ENCODE peak calls at places on chromosomes 7 and 10, in five cellular contexts. D, G, N, I and J are unnamed samples.

GRCh38 chr10:114632869-114633715 is 25.0 kb downstream of the ABLIM1 start:
- ATAC-seq in D (peak), G (no peak), N (peak), I (no peak), J (peak)

GRCh38 chr10:27564880-27565279 is 60.8 kb downstream of the RAB18 start:
- ATAC-seq in D (no peak), G (no peak), N (no peak), I (no peak), J (no peak)

GRCh38 chr10:112435013-112435619 is 11.6 kb downstream of the ZDHHC6 start:
- ATAC-seq in D (peak), G (no peak), N (peak), I (no peak), J (no peak)

GRCh38 chr10:19816420-19817250 is at the start of gene PLXDC2:
- ATAC-seq in D (peak), G (peak), N (no peak), I (peak), J (peak)

GRCh38 chr10:4567637-4568036 is 258.4 kb upstream of the AKR1E2 start:
- ATAC-seq in D (no peak), G (no peak), N (no peak), I (no peak), J (no peak)

GRCh38 chr10:110373059-110373458 is 68.3 kb upstream of the SMNDC1 start:
- ATAC-seq in D (no peak), G (no peak), N (peak), I (no peak), J (no peak)

GRCh38 chr7:68176974-68177373 is 1180.3 kb downstream of the TYW1 start:
- ATAC-seq in D (peak), G (peak), N (no peak), I (no peak), J (no peak)

GRCh38 chr10:29618341-29619171 is 16.2 kb downstream of the SVIL start:
- ATAC-seq in D (peak), G (no peak), N (peak), I (peak), J (peak)

GRCh38 chr7:106485031-106485551 is 175.9 kb downstream of the CCDC71L start:
- ATAC-seq in D (peak), G (peak), N (peak), I (no peak), J (no peak)

GRCh38 chr7:155188821-155189599 is 108.7 kb upstream of the INSIG1 start:
- ATAC-seq in D (no peak), G (no peak), N (no peak), I (no peak), J (no peak)

GRCh38 chr10:52027055-52027454 is 287.0 kb upstream of the DKK1 start:
- ATAC-seq in D (no peak), G (no peak), N (no peak), I (no peak), J (no peak)

GRCh38 chr10:91779011-91779605 is 19.1 kb upstream of the TNKS2 start:
- ATAC-seq in D (no peak), G (no peak), N (no peak), I (no peak), J (no peak)

GRCh38 chr7:54037873-54038272 is 504.3 kb upstream of the VSTM2A start:
- ATAC-seq in D (no peak), G (no peak), N (no peak), I (no peak), J (no peak)

GRCh38 chr7:44059219-44060090 is 5.9 kb downstream of the PGAM2 start:
- ATAC-seq in D (peak), G (no peak), N (no peak), I (no peak), J (no peak)

GRCh38 chr10:62063795-62064472 is 162.4 kb downstream of the ARID5B start:
- ATAC-seq in D (no peak), G (peak), N (no peak), I (no peak), J (peak)

GRCh38 chr7:101303102-101303701 is 18.4 kb downstream of the IFT22 start:
- ATAC-seq in D (no peak), G (no peak), N (no peak), I (peak), J (no peak)

GRCh38 chr10:804191-804781 is 114.8 kb upstream of the DIP2C start:
- ATAC-seq in D (no peak), G (no peak), N (no peak), I (peak), J (no peak)

GRCh38 chr10:5788969-5789368 is 24.3 kb downstream of the GDI2 start:
- ATAC-seq in D (no peak), G (no peak), N (no peak), I (no peak), J (no peak)

GRCh38 chr7:45105588-45106188 is 5.8 kb downstream of the TBRG4 start:
- ATAC-seq in D (no peak), G (no peak), N (no peak), I (no peak), J (no peak)

GRCh38 chr7:117808910-117809705 is 64.1 kb downstream of the CTTNBP2 start:
- ATAC-seq in D (peak), G (no peak), N (no peak), I (no peak), J (no peak)

GRCh38 chr7:50284296-50284695 is 20.2 kb upstream of the IKZF1 start:
- ATAC-seq in D (peak), G (peak), N (no peak), I (no peak), J (no peak)

GRCh38 chr10:133336131-133337078 is at the start of gene CALY:
- ATAC-seq in D (peak), G (peak), N (no peak), I (peak), J (peak)

GRCh38 chr10:133334495-133335237 is 2.0 kb downstream of the CALY start:
- ATAC-seq in D (peak), G (peak), N (no peak), I (peak), J (peak)

GRCh38 chr10:133335238-133336122 is 1.2 kb downstream of the CALY start:
- ATAC-seq in D (peak), G (peak), N (no peak), I (peak), J (no peak)

GRCh38 chr10:133338080-133339071 is 1.7 kb upstream of the CALY start:
- ATAC-seq in D (no peak), G (no peak), N (no peak), I (no peak), J (no peak)

GRCh38 chr10:133337079-133337725 is 506 bp upstream of the CALY start:
- ATAC-seq in D (no peak), G (no peak), N (no peak), I (no peak), J (no peak)
- TF ChIP-seq POLR2AphosphoS5 in D (no peak), G (no peak), N (no peak), I (no peak), J (no peak)

GRCh38 chr10:79349766-79350406 is 2.6 kb downstream of the PPIF start:
- ATAC-seq in D (no peak), G (no peak), N (no peak), I (no peak), J (no peak)
- TF ChIP-seq POLR2AphosphoS5 in D (no peak), G (no peak), N (no peak), I (no peak), J (no peak)

GRCh38 chr10:72086466-72087391 is 1.6 kb downstream of the SPOCK2 start:
- ATAC-seq in D (no peak), G (peak), N (no peak), I (peak), J (no peak)
- TF ChIP-seq POLR2AphosphoS5 in D (no peak), G (no peak), N (no peak), I (no peak), J (no peak)

GRCh38 chr10:71512794-71513379 is 116.2 kb downstream of the CDH23 start:
- ATAC-seq in D (no peak), G (no peak), N (peak), I (no peak), J (no peak)
- TF ChIP-seq POLR2AphosphoS5 in D (no peak), G (no peak), N (no peak), I (no peak), J (no peak)

GRCh38 chr7:4791101-4791737 is 15.8 kb downstream of the AP5Z1 start:
- ATAC-seq in D (no peak), G (no peak), N (no peak), I (no peak), J (no peak)

GRCh38 chr7:4794591-4795350 is 19.3 kb downstream of the AP5Z1 start:
- ATAC-seq in D (no peak), G (no peak), N (no peak), I (no peak), J (no peak)

GRCh38 chr7:4790516-4790991 is 15.1 kb downstream of the AP5Z1 start:
- ATAC-seq in D (no peak), G (no peak), N (no peak), I (no peak), J (no peak)

GRCh38 chr7:4791738-4792536 is 16.5 kb downstream of the AP5Z1 start:
- ATAC-seq in D (peak), G (peak), N (peak), I (peak), J (peak)

GRCh38 chr7:4792537-4793126 is 17.2 kb downstream of the AP5Z1 start:
- ATAC-seq in D (peak), G (no peak), N (peak), I (peak), J (peak)
- TF ChIP-seq POLR2AphosphoS5 in D (no peak), G (no peak), N (no peak), I (no peak), J (peak)

GRCh38 chr7:76318488-76319353 is 16.2 kb downstream of the HSPB1 start:
- ATAC-seq in D (peak), G (peak), N (peak), I (peak), J (peak)
- TF ChIP-seq POLR2AphosphoS5 in D (peak), G (no peak), N (peak), I (no peak), J (peak)

DNA sequence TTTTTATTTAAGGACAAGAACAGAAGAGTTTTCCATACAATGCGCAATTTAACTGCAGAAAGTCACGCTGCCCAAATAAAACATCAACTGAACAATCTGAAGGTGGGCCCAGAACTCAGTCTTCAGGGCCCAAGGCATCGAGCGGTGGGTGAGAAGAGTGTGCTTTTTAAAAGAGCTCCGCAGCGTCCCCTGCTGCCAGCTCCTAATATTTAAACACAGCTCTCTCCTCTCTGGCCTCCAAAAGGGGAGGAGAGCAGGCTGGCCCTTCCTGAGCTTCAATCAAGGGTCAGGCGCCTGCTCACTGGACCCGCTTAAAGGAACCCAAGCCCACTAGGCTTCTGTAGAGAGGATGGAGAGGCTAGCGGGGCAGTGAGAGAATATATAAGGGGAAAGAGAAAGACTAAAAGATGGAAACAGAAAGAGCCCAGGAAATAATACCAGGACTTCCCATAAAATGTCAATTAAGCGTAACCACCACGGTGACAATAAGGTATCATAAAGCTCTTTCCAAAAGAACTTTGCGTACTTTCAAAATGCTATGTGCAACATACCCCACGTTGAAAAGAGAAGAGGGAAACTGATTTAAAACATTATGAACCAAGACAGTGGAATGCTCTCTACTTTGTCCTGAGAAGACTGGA is 2.8 kb downstream of the FAM53B start:
- ATAC-seq in D (peak), G (peak), N (peak), I (peak), J (peak)
- TF ChIP-seq POLR2AphosphoS5 in D (no peak), G (no peak), N (no peak), I (no peak), J (no peak)

DNA sequence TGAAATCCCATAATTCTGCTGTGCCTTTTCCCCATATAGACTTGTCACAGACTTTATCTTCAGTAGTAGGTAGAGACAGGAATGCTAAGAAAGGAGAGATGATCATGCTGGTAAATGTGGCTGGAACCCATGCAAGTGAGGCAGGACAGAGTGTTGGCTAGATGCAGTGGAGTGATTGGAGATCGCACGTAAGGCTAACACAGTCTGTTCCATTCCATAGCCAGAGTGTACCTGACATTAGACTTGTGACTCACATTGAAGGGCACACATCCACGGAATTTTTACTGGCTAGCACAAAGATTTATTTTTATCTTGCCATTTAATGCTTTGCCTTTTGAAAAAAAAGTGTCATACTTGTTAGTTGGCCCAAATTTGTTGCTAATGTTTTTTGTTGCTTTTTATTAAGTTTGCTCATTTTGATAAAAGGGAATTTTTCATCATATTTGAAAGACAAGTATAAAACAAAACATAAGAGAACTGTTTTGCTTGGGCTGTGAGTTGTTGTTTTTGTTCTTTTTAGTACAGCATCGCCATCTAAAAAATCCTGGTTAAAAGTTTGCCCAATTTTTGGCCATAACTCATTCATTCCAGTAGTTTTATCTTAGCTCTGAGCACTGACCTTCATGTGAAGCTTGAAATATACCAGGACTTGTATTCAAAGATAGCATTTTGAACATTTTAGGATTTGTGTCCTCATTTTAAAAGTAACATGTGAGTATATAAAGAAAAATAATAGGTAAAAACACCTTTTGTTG is 81.0 kb downstream of the CPED1 start:
- ATAC-seq in D (no peak), G (peak), N (no peak), I (no peak), J (peak)
- TF ChIP-seq POLR2AphosphoS5 in D (no peak), G (no peak), N (no peak), I (no peak), J (peak)